ENCODE peak calls at places on chromosomes 12 and 14, in eight cellular contexts. O, N, T, E, H, A, S and U are unnamed samples.

GRCh38 chr14:77139540-77140342 is 1.9 kb downstream of the ZDHHC22 start:
- DNase-seq in O (no peak), N (no peak), T (no peak), E (no peak), H (no peak), A (no peak), S (no peak), U (peak)

GRCh38 chr12:108611884-108612415 is 14.1 kb upstream of the TMEM119 start:
- DNase-seq in O (no peak), N (no peak), T (no peak), E (peak), H (no peak), A (no peak), S (peak), U (no peak)

GRCh38 chr12:82174936-82175335 is 183.3 kb downstream of the CCDC59 start:
- DNase-seq in O (no peak), N (no peak), T (no peak), E (no peak), H (no peak), A (no peak), S (no peak), U (no peak)

GRCh38 chr14:103704708-103705107 is 10.5 kb downstream of the XRCC3 start:
- DNase-seq in O (no peak), N (no peak), T (no peak), E (no peak), H (no peak), A (no peak), S (no peak), U (no peak)

GRCh38 chr12:116287850-116288301 is 10.4 kb upstream of the MED13L start:
- DNase-seq in O (no peak), N (no peak), T (no peak), E (no peak), H (no peak), A (no peak), S (no peak), U (no peak)

GRCh38 chr12:83156800-83157199 is 470.1 kb downstream of the TMTC2 start:
- DNase-seq in O (no peak), N (no peak), T (no peak), E (no peak), H (no peak), A (no peak), S (no peak), U (no peak)

GRCh38 chr12:80044694-80045046 is 54.7 kb upstream of the OTOGL start:
- DNase-seq in O (peak), N (no peak), T (no peak), E (peak), H (no peak), A (no peak), S (peak), U (no peak)

GRCh38 chr14:25041484-25041883 is 8.5 kb downstream of the STXBP6 start:
- DNase-seq in O (no peak), N (no peak), T (no peak), E (no peak), H (no peak), A (no peak), S (no peak), U (no peak)

GRCh38 chr12:132124766-132125425 is 19.2 kb downstream of the DDX51 start:
- DNase-seq in O (no peak), N (no peak), T (no peak), E (no peak), H (no peak), A (no peak), S (no peak), U (no peak)

GRCh38 chr12:13534645-13535398 is 338.3 kb downstream of the EMP1 start:
- DNase-seq in O (peak), N (peak), T (peak), E (peak), H (peak), A (peak), S (peak), U (peak)

GRCh38 chr12:116657921-116658495 is 79.9 kb downstream of the SPRING1 start:
- DNase-seq in O (no peak), N (no peak), T (no peak), E (no peak), H (no peak), A (no peak), S (no peak), U (no peak)

GRCh38 chr14:68786491-68787234 is 6.2 kb downstream of the ZFP36L1 start:
- DNase-seq in O (no peak), N (peak), T (no peak), E (peak), H (no peak), A (no peak), S (peak), U (no peak)

GRCh38 chr12:6833189-6833890 is 5.1 kb downstream of the P3H3 start:
- DNase-seq in O (no peak), N (no peak), T (peak), E (no peak), H (no peak), A (no peak), S (peak), U (no peak)

DNA sequence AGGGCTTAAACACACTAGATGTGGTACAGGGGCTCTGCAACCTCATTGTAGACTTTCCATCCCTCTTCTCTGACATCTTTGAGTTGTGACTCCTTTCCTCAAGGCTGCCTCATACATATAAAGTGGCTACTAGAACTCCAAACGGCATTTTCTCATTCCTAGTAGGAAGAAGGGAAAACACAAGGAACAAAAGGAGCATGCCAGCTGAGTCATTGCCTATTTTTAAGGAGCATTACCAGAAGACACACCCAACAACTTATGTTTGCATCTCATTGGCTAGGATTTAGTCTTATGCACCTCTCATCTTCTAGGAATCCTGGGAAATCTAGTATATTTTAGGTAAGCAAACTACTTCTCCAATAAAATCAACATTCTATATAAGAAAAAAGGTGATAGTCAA is 221.0 kb upstream of the TMPO start:
- DNase-seq in O (no peak), N (no peak), T (no peak), E (no peak), H (no peak), A (no peak), S (no peak), U (no peak)
- H3K27ac ChIP-seq in O (no peak), N (no peak), T (no peak), E (no peak), H (no peak), A (no peak), S (no peak), U (no peak)

GRCh38 chr12:52009081-52009751 is 2.5 kb downstream of the TAMALIN start:
- DNase-seq in O (no peak), N (no peak), T (peak), E (no peak), H (no peak), A (no peak), S (no peak), U (no peak)

GRCh38 chr12:52011602-52012214 is 5.0 kb downstream of the TAMALIN start:
- DNase-seq in O (no peak), N (no peak), T (no peak), E (no peak), H (no peak), A (no peak), S (no peak), U (no peak)

GRCh38 chr12:52010152-52010622 is 3.4 kb downstream of the TAMALIN start:
- DNase-seq in O (peak), N (peak), T (peak), E (peak), H (peak), A (peak), S (peak), U (peak)

GRCh38 chr12:52013626-52014310 is 7.0 kb downstream of the TAMALIN start:
- DNase-seq in O (no peak), N (no peak), T (no peak), E (no peak), H (no peak), A (no peak), S (no peak), U (no peak)

GRCh38 chr12:52010692-52011601 is 4.2 kb downstream of the TAMALIN start:
- DNase-seq in O (no peak), N (no peak), T (no peak), E (no peak), H (no peak), A (no peak), S (no peak), U (no peak)
- H3K27ac ChIP-seq in O (peak), N (peak), T (no peak), E (no peak), H (peak), A (peak), S (peak), U (peak)

GRCh38 chr14:51185754-51186153 is 54.3 kb upstream of the TMX1 start:
- DNase-seq in O (no peak), N (no peak), T (no peak), E (no peak), H (no peak), A (no peak), S (no peak), U (no peak)
- H3K27ac ChIP-seq in O (no peak), N (no peak), T (no peak), E (no peak), H (no peak), A (no peak), S (no peak), U (no peak)

DNA sequence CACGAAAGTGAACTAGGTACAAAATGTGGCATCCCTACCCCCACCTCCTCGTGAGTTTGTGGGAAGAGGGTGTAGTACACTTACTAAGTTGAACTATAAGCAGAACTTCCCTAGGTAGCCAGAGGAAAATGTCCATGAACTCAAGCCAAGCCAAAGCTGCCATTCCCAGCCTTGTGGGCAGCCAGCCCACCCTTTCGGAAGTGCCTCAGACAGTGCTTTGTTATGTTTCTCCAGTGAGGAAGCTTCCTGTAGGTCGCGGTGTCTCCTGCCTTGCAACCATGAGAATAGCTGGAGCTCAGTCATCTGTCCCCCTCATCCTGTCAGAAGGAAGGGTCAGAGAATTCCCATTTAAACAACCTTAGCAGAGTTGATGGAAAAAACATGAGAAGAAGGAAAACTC is 266.9 kb downstream of the DUSP6 start:
- DNase-seq in O (no peak), N (no peak), T (no peak), E (no peak), H (no peak), A (no peak), S (no peak), U (no peak)
- H3K27ac ChIP-seq in O (no peak), N (no peak), T (no peak), E (no peak), H (no peak), A (no peak), S (no peak), U (no peak)

GRCh38 chr12:106098691-106099200 is 40.0 kb downstream of the NUAK1 start:
- DNase-seq in O (no peak), N (no peak), T (no peak), E (no peak), H (no peak), A (no peak), S (no peak), U (no peak)
- H3K27ac ChIP-seq in O (no peak), N (no peak), T (no peak), E (no peak), H (peak), A (no peak), S (no peak), U (no peak)